ENCODE peak calls at places on chromosomes 16 and 17, in five cellular contexts. W is SK-MEL-5; Q is left ventricle myocardium inferior; U is activated T-helper 1 cell treated with Interleukin-2 at 50 U/mL for 16 hours; B is stimulated activated CD4-positive, alpha-beta T cell treated with anti-CD3 and anti-CD28 coated beads, Interleukin-15, amount 100 ng/mL, for 24 hours. G is an unnamed sample.

GRCh38 chr17:82696916-82697807 is 1.3 kb downstream of the RAB40B start:
- DNase-seq in Q (no peak), B (peak; percentile 41), W (no peak), U (no peak), G (peak; percentile 51)

GRCh38 chr16:19245326-19245925 is 40.1 kb upstream of the CLEC19A start:
- DNase-seq in U (no peak), Q (no peak), B (no peak), W (no peak), G (no peak)

GRCh38 chr17:80779961-80780380 is 211.7 kb upstream of the CHMP6 start:
- DNase-seq in W (no peak), Q (no peak), B (no peak), U (no peak), G (no peak)

GRCh38 chr17:5031365-5032082 is 3.7 kb downstream of the SLC52A1 start:
- DNase-seq in W (peak; percentile 84), U (peak; percentile 71), B (peak; percentile 93), Q (peak; percentile 80), G (peak; percentile 93)

GRCh38 chr16:2858245-2859025 is 465 bp upstream of the PRSS22 start:
- DNase-seq in W (no peak), U (no peak), Q (no peak), B (no peak), G (no peak)

GRCh38 chr17:1959871-1960569 is 65.1 kb downstream of the RTN4RL1 start:
- DNase-seq in B (no peak), U (no peak), Q (no peak), W (no peak), G (no peak)

GRCh38 chr17:14471052-14471451 is 170.2 kb downstream of the HS3ST3B1 start:
- DNase-seq in Q (no peak), W (no peak), U (no peak), B (no peak), G (no peak)

GRCh38 chr16:11614587-11615175 is 28.0 kb upstream of the LITAF start:
- DNase-seq in W (no peak), Q (no peak), B (no peak), U (no peak), G (no peak)

GRCh38 chr16:19168173-19169080 is at the start of gene SYT17:
- DNase-seq in Q (peak; percentile 19), U (no peak), B (peak; percentile 6), W (peak; percentile 13), G (no peak)

GRCh38 chr17:7213895-7214299 is 5.7 kb downstream of the DLG4 start:
- DNase-seq in W (peak; percentile 89), Q (peak; percentile 52), B (peak; percentile 73), U (peak; percentile 52), G (no peak)

GRCh38 chr17:14014647-14015046 is 54.7 kb upstream of the COX10 start:
- DNase-seq in Q (no peak), U (no peak), B (no peak), W (no peak), G (no peak)

GRCh38 chr16:3651461-3652372 is 2.8 kb upstream of the DNASE1 start:
- DNase-seq in Q (no peak), W (no peak), B (peak; percentile 1), U (no peak), G (no peak)

GRCh38 chr16:11085025-11085485 is 140.7 kb downstream of the CLEC16A start:
- DNase-seq in U (no peak), W (no peak), Q (no peak), B (no peak), G (no peak)

GRCh38 chr16:11500720-11501346 is 85.9 kb downstream of the LITAF start:
- DNase-seq in Q (no peak), U (no peak), B (no peak), W (no peak), G (peak; percentile 22)

GRCh38 chr17:45111838-45112237 is 20.5 kb downstream of the PLCD3 start:
- DNase-seq in U (no peak), B (no peak), Q (no peak), W (no peak), G (no peak)

GRCh38 chr16:27640277-27640600 is 90.3 kb downstream of the KATNIP start:
- DNase-seq in U (no peak), B (no peak), Q (no peak), W (no peak), G (no peak)

GRCh38 chr17:71970312-71970711 is 150.5 kb upstream of the SOX9 start:
- DNase-seq in Q (no peak), U (no peak), W (no peak), B (no peak), G (no peak)

GRCh38 chr16:48003226-48003907 is 152.4 kb downstream of the ABCC12 start:
- DNase-seq in Q (no peak), B (no peak), W (peak; percentile 10), U (no peak), G (no peak)

GRCh38 chr17:15513058-15513858 is 45.8 kb upstream of the CDRT4 start:
- DNase-seq in B (no peak), Q (no peak), U (no peak), W (no peak), G (no peak)

GRCh38 chr16:17371014-17371296 is 99.8 kb downstream of the XYLT1 start:
- DNase-seq in B (no peak), W (no peak), Q (no peak), U (no peak), G (no peak)

GRCh38 chr17:22161376-22161775 is 469.1 kb downstream of the KCNJ18 start:
- DNase-seq in W (peak; percentile 97), Q (no peak), U (no peak), B (no peak), G (no peak)

GRCh38 chr16:66717112-66717675 is 20.7 kb upstream of the CMTM4 start:
- DNase-seq in Q (peak; percentile 27), U (no peak), B (peak; percentile 26), W (peak; percentile 81), G (peak; percentile 38)

GRCh38 chr16:1779234-1779701 is 3.1 kb downstream of the SPSB3 start:
- DNase-seq in Q (no peak), B (no peak), W (no peak), U (no peak), G (no peak)

GRCh38 chr17:64328875-64329405 is 61.7 kb downstream of the PECAM1 start:
- DNase-seq in U (no peak), B (no peak), Q (no peak), W (no peak), G (no peak)

GRCh38 chr17:67359960-67360817 is 6.2 kb downstream of the PSMD12 start:
- DNase-seq in U (peak; percentile 24), B (peak; percentile 60), W (peak; percentile 66), Q (no peak), G (peak; percentile 77)

GRCh38 chr16:27514806-27515205 is 34.9 kb downstream of the GTF3C1 start:
- DNase-seq in U (no peak), B (no peak), Q (peak; percentile 47), W (no peak), G (no peak)

GRCh38 chr17:21464611-21465021 is 88.5 kb downstream of the KCNJ12 start:
- DNase-seq in U (no peak), W (no peak), Q (no peak), B (no peak), G (no peak)

GRCh38 chr16:87854907-87855683 is 14.2 kb downstream of the SLC7A5 start:
- DNase-seq in B (no peak), U (no peak), W (no peak), Q (no peak), G (no peak)

GRCh38 chr17:76709077-76709950 is 1.5 kb downstream of the MXRA7 start:
- DNase-seq in W (no peak), B (no peak), U (no peak), Q (peak; percentile 92), G (no peak)